ENCODE peak calls at places on chromosomes 5 and 9, in eight cellular contexts. X, W, U, H, N, Q, G and B are unnamed samples.

GRCh38 chr5:88729476-88730182 is 153.4 kb downstream of the MEF2C start:
- DNase-seq in X (peak), W (peak), U (peak), H (no peak), N (no peak), Q (peak), G (peak), B (no peak)

GRCh38 chr9:93119953-93120845 is 13.9 kb downstream of the NINJ1 start:
- DNase-seq in X (peak), W (peak), U (peak), H (peak), N (peak), Q (no peak), G (peak), B (peak)

GRCh38 chr9:94611638-94612068 is 18.0 kb upstream of the FBP2 start:
- DNase-seq in X (no peak), W (no peak), U (peak), H (no peak), N (no peak), Q (no peak), G (no peak), B (no peak)

GRCh38 chr5:79330071-79330470 is 94.1 kb downstream of the JMY start:
- DNase-seq in X (no peak), W (no peak), U (no peak), H (no peak), N (no peak), Q (no peak), G (no peak), B (no peak)

GRCh38 chr9:114777841-114778240 is 28.0 kb downstream of the TNFSF15 start:
- DNase-seq in X (no peak), W (no peak), U (no peak), H (no peak), N (no peak), Q (no peak), G (no peak), B (no peak)

GRCh38 chr9:131530930-131531832 is at the start of gene UCK1:
- DNase-seq in X (peak), W (peak), U (peak), H (peak), N (peak), Q (peak), G (peak), B (peak)

GRCh38 chr5:76406014-76406413 is 2.9 kb downstream of the IQGAP2 start:
- DNase-seq in X (no peak), W (no peak), U (no peak), H (no peak), N (no peak), Q (no peak), G (no peak), B (no peak)

GRCh38 chr9:130805510-130806387 is 29.3 kb upstream of the ABL1 start:
- DNase-seq in X (no peak), W (no peak), U (no peak), H (no peak), N (no peak), Q (no peak), G (no peak), B (no peak)

GRCh38 chr9:120348951-120349429 is 231.0 kb downstream of the CDK5RAP2 start:
- DNase-seq in X (no peak), W (peak), U (peak), H (no peak), N (no peak), Q (peak), G (no peak), B (no peak)

GRCh38 chr9:98074119-98074990 is 17.8 kb downstream of the NANS start:
- DNase-seq in X (peak), W (peak), U (peak), H (no peak), N (no peak), Q (peak), G (no peak), B (peak)

GRCh38 chr5:143262393-143263174 is 140.9 kb downstream of the NR3C1 start:
- DNase-seq in X (no peak), W (peak), U (no peak), H (no peak), N (no peak), Q (no peak), G (no peak), B (no peak)

GRCh38 chr5:17172801-17173200 is 44.6 kb upstream of the BASP1 start:
- DNase-seq in X (no peak), W (no peak), U (no peak), H (no peak), N (no peak), Q (no peak), G (no peak), B (no peak)

GRCh38 chr5:143066556-143067281 is 296.5 kb downstream of the ARHGAP26 start:
- DNase-seq in X (no peak), W (no peak), U (peak), H (no peak), N (no peak), Q (peak), G (no peak), B (no peak)

GRCh38 chr5:79255786-79256557 is 20.0 kb downstream of the JMY start:
- DNase-seq in X (no peak), W (no peak), U (peak), H (no peak), N (no peak), Q (peak), G (peak), B (no peak)

GRCh38 chr9:113589890-113590289 is 126.4 kb downstream of the RGS3 start:
- DNase-seq in X (no peak), W (no peak), U (no peak), H (no peak), N (no peak), Q (no peak), G (no peak), B (no peak)

GRCh38 chr5:146754621-146755020 is 123.9 kb downstream of the PPP2R2B start:
- DNase-seq in X (no peak), W (no peak), U (no peak), H (no peak), N (no peak), Q (no peak), G (no peak), B (no peak)

GRCh38 chr9:127828262-127829031 is 25.8 kb downstream of the FPGS start:
- DNase-seq in X (peak), W (peak), U (peak), H (peak), N (peak), Q (no peak), G (peak), B (peak)

GRCh38 chr9:96344458-96345180 is 38.9 kb downstream of the SLC35D2 start:
- DNase-seq in X (peak), W (peak), U (peak), H (peak), N (no peak), Q (peak), G (peak), B (no peak)

GRCh38 chr5:143124593-143124992 is 278.9 kb downstream of the NR3C1 start:
- DNase-seq in X (no peak), W (no peak), U (no peak), H (no peak), N (no peak), Q (peak), G (no peak), B (no peak)

GRCh38 chr5:143923634-143924265 is 111.8 kb downstream of the HMHB1 start:
- DNase-seq in X (no peak), W (peak), U (no peak), H (no peak), N (no peak), Q (no peak), G (no peak), B (no peak)

GRCh38 chr9:21239917-21240316 is at the start of gene IFNA14:
- DNase-seq in X (no peak), W (no peak), U (no peak), H (no peak), N (no peak), Q (no peak), G (no peak), B (no peak)

GRCh38 chr5:180191716-180192115 is 17.3 kb downstream of the RASGEF1C start:
- DNase-seq in X (no peak), W (no peak), U (no peak), H (no peak), N (no peak), Q (no peak), G (no peak), B (no peak)

GRCh38 chr9:137506274-137506673 is 43.9 kb downstream of the PNPLA7 start:
- DNase-seq in X (no peak), W (peak), U (no peak), H (no peak), N (no peak), Q (no peak), G (no peak), B (no peak)

GRCh38 chr9:71878327-71879274 is 32.4 kb downstream of the ABHD17B start:
- DNase-seq in X (no peak), W (no peak), U (no peak), H (no peak), N (no peak), Q (no peak), G (no peak), B (no peak)

GRCh38 chr5:39231705-39232525 is 12.6 kb upstream of the FYB1 start:
- DNase-seq in X (no peak), W (no peak), U (peak), H (no peak), N (no peak), Q (no peak), G (no peak), B (no peak)

GRCh38 chr9:106467113-106467846 is 395.7 kb upstream of the ZNF462 start:
- DNase-seq in X (no peak), W (no peak), U (no peak), H (no peak), N (no peak), Q (no peak), G (no peak), B (no peak)

GRCh38 chr5:74576941-74577456 is 63.5 kb downstream of the ENC1 start:
- DNase-seq in X (no peak), W (peak), U (peak), H (no peak), N (no peak), Q (no peak), G (no peak), B (no peak)

GRCh38 chr5:98927242-98927987 is 1.4 kb downstream of the CHD1 start:
- DNase-seq in X (peak), W (no peak), U (peak), H (no peak), N (no peak), Q (no peak), G (no peak), B (no peak)

GRCh38 chr5:151040211-151040747 is 19.9 kb downstream of the GPX3 start:
- DNase-seq in X (peak), W (peak), U (no peak), H (no peak), N (no peak), Q (no peak), G (no peak), B (no peak)

GRCh38 chr5:149117970-149118369 is 23.3 kb upstream of the ABLIM3 start:
- DNase-seq in X (no peak), W (no peak), U (no peak), H (no peak), N (no peak), Q (no peak), G (no peak), B (no peak)

GRCh38 chr5:15446552-15446951 is 53.4 kb upstream of the FBXL7 start:
- DNase-seq in X (no peak), W (no peak), U (no peak), H (no peak), N (no peak), Q (no peak), G (no peak), B (no peak)

GRCh38 chr5:125914471-125914870 is 508.7 kb upstream of the GRAMD2B start:
- DNase-seq in X (no peak), W (no peak), U (no peak), H (no peak), N (no peak), Q (no peak), G (no peak), B (no peak)

GRCh38 chr5:65334077-65334476 is 147.6 kb downstream of the ADAMTS6 start:
- DNase-seq in X (no peak), W (peak), U (peak), H (no peak), N (no peak), Q (peak), G (no peak), B (no peak)